ENCODE peak calls at places on chromosomes 7 and 10, in ten cellular contexts. C is GM12864, Y is body of pancreas, U is tibial nerve, Q is right atrium auricular region, S is DND-41, M is BJ, G is AG10803, D is cardiac muscle cell, L is K562. B is an unnamed sample.

GRCh38 chr7:13641699-13642098 is 347.8 kb downstream of the ETV1 start:
- DNase-seq in L (no peak), Q (no peak), C (no peak), S (no peak), G (peak), Y (peak), D (peak), U (no peak), M (no peak), B (no peak)

GRCh38 chr7:49791089-49791741 is 17.8 kb downstream of the VWC2 start:
- DNase-seq in U (no peak), Q (no peak), Y (no peak), S (no peak), L (peak), C (no peak), G (no peak), D (no peak), M (no peak), B (no peak)

GRCh38 chr10:56662765-56663447 is 301.8 kb upstream of the ZWINT start:
- DNase-seq in Q (no peak), M (no peak), L (no peak), C (no peak), D (no peak), U (no peak), S (no peak), Y (no peak), G (no peak), B (no peak)

GRCh38 chr10:6404127-6405072 is 175.7 kb downstream of the PRKCQ start:
- DNase-seq in G (no peak), C (no peak), U (no peak), Y (no peak), D (peak), M (no peak), S (no peak), Q (no peak), L (no peak), B (no peak)

GRCh38 chr10:21048086-21048485 is 151.0 kb upstream of the NEBL start:
- DNase-seq in L (no peak), Y (no peak), S (no peak), C (no peak), G (no peak), Q (no peak), D (no peak), M (no peak), U (no peak), B (no peak)

GRCh38 chr10:96587255-96588059 is 645 bp upstream of the TM9SF3 start:
- DNase-seq in L (peak), D (peak), U (peak), C (no peak), G (peak), Y (peak), M (peak), S (no peak), Q (peak), B (peak)

GRCh38 chr10:102313221-102313896 is 68.0 kb downstream of the GBF1 start:
- DNase-seq in U (no peak), Y (no peak), M (no peak), Q (no peak), C (no peak), D (no peak), S (no peak), G (peak), L (no peak), B (no peak)

GRCh38 chr10:58477122-58477521 is 35.5 kb upstream of the BICC1 start:
- DNase-seq in C (no peak), G (peak), L (no peak), D (peak), Y (no peak), S (peak), M (no peak), Q (no peak), U (no peak), B (no peak)

GRCh38 chr7:6385110-6385792 is 62.5 kb downstream of the DAGLB start:
- DNase-seq in M (peak), S (no peak), Q (no peak), G (peak), L (no peak), D (peak), C (no peak), Y (no peak), U (no peak), B (peak)

GRCh38 chr10:30591249-30591670 is 38.3 kb downstream of the LYZL2 start:
- DNase-seq in M (no peak), Y (peak), D (peak), G (peak), S (peak), L (peak), C (peak), Q (no peak), U (peak), B (no peak)

GRCh38 chr10:131242007-131242406 is 69.5 kb downstream of the TCERG1L start:
- DNase-seq in D (no peak), Y (peak), C (no peak), U (no peak), M (no peak), S (peak), Q (no peak), L (peak), G (no peak), B (no peak)

GRCh38 chr10:71489077-71489476 is 92.4 kb downstream of the CDH23 start:
- DNase-seq in G (no peak), D (no peak), S (no peak), Y (no peak), L (no peak), C (no peak), U (no peak), Q (no peak), M (no peak), B (no peak)

GRCh38 chr10:106136175-106136574 is 1028.3 kb downstream of the SORCS1 start:
- DNase-seq in L (no peak), Q (no peak), D (no peak), M (no peak), Y (no peak), G (no peak), U (no peak), S (no peak), C (no peak), B (no peak)

GRCh38 chr7:102814025-102814471 is 65.2 kb downstream of the FAM185A start:
- DNase-seq in Y (no peak), Q (no peak), L (no peak), S (no peak), M (peak), D (peak), U (no peak), C (no peak), G (peak), B (peak)

GRCh38 chr7:108054537-108054936 is 51.6 kb upstream of the LAMB1 start:
- DNase-seq in Q (no peak), U (no peak), L (no peak), M (no peak), S (no peak), G (no peak), C (no peak), Y (no peak), D (no peak), B (no peak)

GRCh38 chr7:73851410-73852338 is 9.3 kb upstream of the TMEM270 start:
- DNase-seq in S (no peak), D (peak), G (peak), M (peak), C (peak), L (peak), Q (no peak), U (no peak), Y (no peak), B (peak)

GRCh38 chr10:118957141-118957825 is 72.2 kb upstream of the NANOS1 start:
- DNase-seq in L (no peak), U (no peak), S (no peak), G (no peak), D (no peak), C (no peak), M (no peak), Q (no peak), Y (no peak), B (no peak)

GRCh38 chr7:141486959-141487358 is 64.3 kb upstream of the AGK start:
- DNase-seq in U (no peak), L (no peak), C (no peak), M (no peak), G (no peak), Q (no peak), Y (no peak), S (no peak), D (no peak), B (no peak)

GRCh38 chr10:52353960-52354394 is 39.9 kb downstream of the DKK1 start:
- DNase-seq in Y (no peak), G (peak), U (no peak), Q (no peak), S (no peak), C (no peak), D (peak), M (peak), L (no peak), B (no peak)

GRCh38 chr7:68107256-68107655 is 1110.6 kb downstream of the TYW1 start:
- DNase-seq in U (no peak), L (no peak), C (no peak), S (no peak), M (no peak), G (peak), Y (no peak), Q (no peak), D (peak), B (no peak)

GRCh38 chr10:28774051-28774995 is 97.0 kb downstream of the BAMBI start:
- DNase-seq in L (no peak), U (no peak), Y (no peak), D (no peak), Q (no peak), M (no peak), G (no peak), S (no peak), C (no peak), B (no peak)

GRCh38 chr10:52056296-52056695 is 257.8 kb upstream of the DKK1 start:
- DNase-seq in G (no peak), M (no peak), Q (no peak), U (no peak), Y (no peak), C (no peak), L (no peak), S (no peak), D (no peak), B (no peak)

GRCh38 chr10:22831586-22831985 is 96.3 kb upstream of the ARMC3 start:
- DNase-seq in D (peak), M (no peak), C (no peak), U (no peak), Y (no peak), S (no peak), Q (no peak), G (no peak), L (no peak), B (no peak)

GRCh38 chr7:155979994-155980393 is 167.7 kb upstream of the SHH start:
- DNase-seq in Y (no peak), C (no peak), Q (no peak), D (no peak), G (no peak), M (no peak), U (no peak), S (no peak), L (no peak), B (no peak)

GRCh38 chr7:71982847-71983246 is 429.3 kb downstream of the CALN1 start:
- DNase-seq in Y (no peak), U (no peak), C (no peak), S (no peak), G (no peak), Q (no peak), D (no peak), M (no peak), L (no peak), B (no peak)

GRCh38 chr7:93055543-93056107 is 62.2 kb downstream of the SAMD9 start:
- DNase-seq in L (peak), G (peak), Q (no peak), D (peak), U (no peak), Y (no peak), M (no peak), S (no peak), C (no peak), B (no peak)

DNA sequence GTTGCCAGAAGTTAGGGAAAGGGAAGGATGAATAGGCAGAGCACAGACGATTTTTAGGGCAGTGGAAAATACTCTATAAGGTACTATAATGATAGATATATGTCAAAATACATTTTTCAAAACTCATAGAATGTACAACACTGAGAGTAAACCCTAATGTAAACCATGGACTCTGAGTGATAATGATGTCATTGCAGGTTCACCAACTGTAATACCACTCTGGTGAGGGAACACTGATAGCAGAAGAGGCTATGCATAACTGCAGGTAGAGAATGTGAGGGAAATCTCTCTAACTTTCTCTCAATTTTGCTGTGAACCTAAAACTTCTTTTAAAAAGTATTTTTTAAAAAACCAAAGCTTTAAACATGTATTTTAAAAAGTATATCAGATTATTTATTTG is 22.1 kb downstream of the POT1 start:
- DNase-seq in L (no peak), Q (no peak), M (no peak), C (no peak), U (no peak), Y (no peak), D (no peak), S (no peak), G (no peak), B (no peak)
- H3K4me3 ChIP-seq in L (no peak), Q (no peak), M (no peak), C (no peak), U (no peak), Y (no peak), D (no peak), S (no peak), G (no peak), B (no peak)

GRCh38 chr10:124632064-124632531 is 112.1 kb downstream of the FAM53B start:
- DNase-seq in S (peak), Y (peak), G (no peak), Q (peak), D (peak), M (no peak), L (no peak), C (no peak), U (peak), B (no peak)
- TF ChIP-seq CTCF in S (peak), Y (no peak), G (no peak), Q (peak), D (peak), M (peak), L (peak), C (peak), U (peak), B (peak)

GRCh38 chr7:139232893-139233292 is 1.9 kb downstream of the UBN2 start:
- DNase-seq in C (no peak), M (peak), U (no peak), G (peak), Q (no peak), S (no peak), D (no peak), L (no peak), Y (no peak), B (no peak)
- H3K4me3 ChIP-seq in C (no peak), M (peak), U (peak), G (peak), Q (peak), S (peak), D (peak), L (peak), Y (no peak), B (peak)

GRCh38 chr7:98163704-98164478 is 47.3 kb upstream of the BHLHA15 start:
- DNase-seq in M (peak), Y (peak), Q (no peak), U (no peak), G (no peak), L (peak), S (no peak), C (no peak), D (peak), B (no peak)

GRCh38 chr7:98168181-98168903 is 42.9 kb upstream of the BHLHA15 start:
- DNase-seq in D (peak), Q (peak), C (peak), Y (peak), M (no peak), G (peak), S (peak), L (peak), U (peak), B (no peak)

GRCh38 chr7:98166668-98166970 is 44.6 kb upstream of the BHLHA15 start:
- DNase-seq in U (no peak), L (no peak), D (no peak), C (no peak), M (no peak), S (no peak), Y (no peak), Q (no peak), G (no peak), B (no peak)

GRCh38 chr7:98167653-98168052 is 43.6 kb upstream of the BHLHA15 start:
- DNase-seq in D (no peak), Y (peak), M (no peak), C (no peak), S (no peak), G (no peak), U (no peak), L (no peak), Q (no peak), B (no peak)

GRCh38 chr7:98165827-98166667 is 45.2 kb upstream of the BHLHA15 start:
- DNase-seq in Y (peak), S (peak), Q (no peak), C (no peak), G (peak), L (peak), M (no peak), U (peak), D (peak), B (no peak)
- TF ChIP-seq CTCF in Y (peak), S (peak), Q (peak), C (peak), G (peak), L (peak), M (peak), U (peak), D (peak), B (peak)

GRCh38 chr10:25436431-25436830 is 261.6 kb downstream of the GPR158 start:
- DNase-seq in C (no peak), Q (no peak), U (no peak), M (no peak), G (no peak), D (peak), Y (no peak), L (no peak), S (no peak), B (no peak)

GRCh38 chr10:25444266-25444665 is 269.5 kb downstream of the GPR158 start:
- DNase-seq in S (no peak), C (no peak), M (no peak), Q (no peak), G (no peak), D (no peak), L (no peak), Y (no peak), U (no peak), B (no peak)

DNA sequence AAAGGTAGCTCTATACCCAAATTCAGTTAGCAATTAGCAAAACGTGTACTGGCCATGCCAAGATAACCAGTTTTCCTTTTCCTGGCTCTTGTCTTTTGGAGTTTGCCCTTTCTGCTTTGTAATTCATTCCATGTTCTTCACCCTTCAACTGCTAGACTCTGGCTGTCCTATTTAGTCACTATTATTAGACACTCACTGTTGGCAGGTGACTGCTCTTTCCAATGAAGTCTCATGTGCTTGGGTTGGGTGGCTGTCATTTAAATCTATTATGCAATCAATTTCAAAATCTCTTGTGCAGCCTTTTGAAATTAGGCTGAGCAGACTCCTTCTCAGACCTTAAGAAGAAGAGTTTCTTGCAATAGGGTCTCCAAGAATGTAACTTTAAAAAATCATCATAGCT is 266.5 kb downstream of the GPR158 start:
- DNase-seq in U (no peak), G (no peak), Q (no peak), Y (no peak), L (no peak), S (no peak), D (no peak), M (no peak), C (no peak), B (no peak)
- H3K4me3 ChIP-seq in U (no peak), G (no peak), Q (no peak), Y (no peak), L (no peak), S (no peak), D (no peak), M (no peak), C (no peak), B (no peak)

B was measured in epithelial cell of proximal tubule.